ENCODE peak calls at places on chromosome 9, in nine cellular contexts. One of them, this sample, is unnamed. For H3K36me3, the result is how much of the 10 kb centered on the place peaks cover.

GRCh38 chr9:3285365-3286161 is 240.2 kb downstream of the RFX3 start:
- DNase-seq in CD8-positive, alpha-beta memory T cell: no peak
- DNase-seq in mucosa of descending colon: no peak
- DNase-seq in IMR-90: peak
- DNase-seq in CD8-positive, alpha-beta T cell: no peak
- DNase-seq in HepG2: no peak
- DNase-seq in naive thymus-derived CD4-positive, alpha-beta T cell: no peak
- DNase-seq in GM06990: no peak
- DNase-seq in MM.1S: no peak
- DNase-seq in this sample: no peak

GRCh38 chr9:113879318-113879717 is 3.2 kb downstream of the ZNF618 start:
- DNase-seq in CD8-positive, alpha-beta T cell: no peak
- DNase-seq in IMR-90: no peak
- DNase-seq in MM.1S: no peak
- DNase-seq in mucosa of descending colon: no peak
- DNase-seq in HepG2: no peak
- DNase-seq in CD8-positive, alpha-beta memory T cell: no peak
- DNase-seq in naive thymus-derived CD4-positive, alpha-beta T cell: no peak
- DNase-seq in GM06990: no peak
- DNase-seq in this sample: no peak

GRCh38 chr9:89036383-89036782 is 45.1 kb downstream of the S1PR3 start:
- DNase-seq in HepG2: no peak
- DNase-seq in IMR-90: peak
- DNase-seq in CD8-positive, alpha-beta memory T cell: no peak
- DNase-seq in MM.1S: no peak
- DNase-seq in CD8-positive, alpha-beta T cell: no peak
- DNase-seq in naive thymus-derived CD4-positive, alpha-beta T cell: no peak
- DNase-seq in mucosa of descending colon: no peak
- DNase-seq in GM06990: no peak
- DNase-seq in this sample: no peak

GRCh38 chr9:70421272-70422180 is 7.1 kb upstream of the KLF9 start:
- DNase-seq in HepG2: no peak
- DNase-seq in mucosa of descending colon: no peak
- DNase-seq in IMR-90: peak
- DNase-seq in naive thymus-derived CD4-positive, alpha-beta T cell: peak
- DNase-seq in CD8-positive, alpha-beta memory T cell: peak
- DNase-seq in GM06990: no peak
- DNase-seq in CD8-positive, alpha-beta T cell: no peak
- DNase-seq in MM.1S: no peak
- DNase-seq in this sample: peak

GRCh38 chr9:117095116-117095515 is 319.7 kb downstream of the ASTN2 start:
- DNase-seq in mucosa of descending colon: no peak
- DNase-seq in MM.1S: no peak
- DNase-seq in IMR-90: peak
- DNase-seq in CD8-positive, alpha-beta memory T cell: no peak
- DNase-seq in CD8-positive, alpha-beta T cell: no peak
- DNase-seq in GM06990: no peak
- DNase-seq in naive thymus-derived CD4-positive, alpha-beta T cell: no peak
- DNase-seq in HepG2: no peak
- DNase-seq in this sample: no peak

GRCh38 chr9:89421595-89421994 is 76.3 kb downstream of the SEMA4D start:
- DNase-seq in GM06990: no peak
- DNase-seq in CD8-positive, alpha-beta memory T cell: no peak
- DNase-seq in MM.1S: no peak
- DNase-seq in naive thymus-derived CD4-positive, alpha-beta T cell: no peak
- DNase-seq in mucosa of descending colon: peak
- DNase-seq in HepG2: no peak
- DNase-seq in CD8-positive, alpha-beta T cell: no peak
- DNase-seq in IMR-90: peak
- DNase-seq in this sample: no peak

GRCh38 chr9:21294325-21294724 is 10.8 kb downstream of the IFNA5 start:
- DNase-seq in GM06990: no peak
- DNase-seq in CD8-positive, alpha-beta T cell: no peak
- DNase-seq in naive thymus-derived CD4-positive, alpha-beta T cell: no peak
- DNase-seq in MM.1S: no peak
- DNase-seq in HepG2: peak
- DNase-seq in CD8-positive, alpha-beta memory T cell: no peak
- DNase-seq in mucosa of descending colon: no peak
- DNase-seq in IMR-90: peak
- DNase-seq in this sample: no peak

GRCh38 chr9:78982849-78983248 is 588.9 kb upstream of the TLE4 start:
- DNase-seq in mucosa of descending colon: no peak
- DNase-seq in GM06990: no peak
- DNase-seq in CD8-positive, alpha-beta memory T cell: no peak
- DNase-seq in HepG2: no peak
- DNase-seq in MM.1S: no peak
- DNase-seq in IMR-90: peak
- DNase-seq in naive thymus-derived CD4-positive, alpha-beta T cell: no peak
- DNase-seq in CD8-positive, alpha-beta T cell: no peak
- DNase-seq in this sample: no peak

GRCh38 chr9:13520069-13520468 is 240.6 kb upstream of the MPDZ start:
- DNase-seq in IMR-90: no peak
- DNase-seq in naive thymus-derived CD4-positive, alpha-beta T cell: no peak
- DNase-seq in GM06990: no peak
- DNase-seq in CD8-positive, alpha-beta memory T cell: no peak
- DNase-seq in HepG2: no peak
- DNase-seq in CD8-positive, alpha-beta T cell: no peak
- DNase-seq in MM.1S: no peak
- DNase-seq in mucosa of descending colon: no peak
- DNase-seq in this sample: no peak

GRCh38 chr9:130275156-130275555 is 9.6 kb downstream of the HMCN2 start:
- DNase-seq in CD8-positive, alpha-beta memory T cell: no peak
- DNase-seq in naive thymus-derived CD4-positive, alpha-beta T cell: no peak
- DNase-seq in mucosa of descending colon: no peak
- DNase-seq in HepG2: no peak
- DNase-seq in GM06990: no peak
- DNase-seq in CD8-positive, alpha-beta T cell: no peak
- DNase-seq in MM.1S: no peak
- DNase-seq in IMR-90: no peak
- DNase-seq in this sample: no peak

GRCh38 chr9:97934321-97935115 is 3.5 kb downstream of the HEMGN start:
- DNase-seq in GM06990: no peak
- DNase-seq in CD8-positive, alpha-beta T cell: no peak
- DNase-seq in IMR-90: no peak
- DNase-seq in CD8-positive, alpha-beta memory T cell: no peak
- DNase-seq in HepG2: no peak
- DNase-seq in naive thymus-derived CD4-positive, alpha-beta T cell: no peak
- DNase-seq in MM.1S: no peak
- DNase-seq in mucosa of descending colon: no peak
- DNase-seq in this sample: peak

GRCh38 chr9:120935383-120935857 is 8.8 kb upstream of the TRAF1 start:
- DNase-seq in MM.1S: peak
- DNase-seq in IMR-90: peak
- DNase-seq in CD8-positive, alpha-beta memory T cell: no peak
- DNase-seq in GM06990: peak
- DNase-seq in HepG2: no peak
- DNase-seq in CD8-positive, alpha-beta T cell: no peak
- DNase-seq in naive thymus-derived CD4-positive, alpha-beta T cell: no peak
- DNase-seq in mucosa of descending colon: peak
- DNase-seq in this sample: no peak

GRCh38 chr9:83596899-83597504 is 25.9 kb upstream of the IDNK start:
- DNase-seq in MM.1S: peak
- DNase-seq in GM06990: peak
- DNase-seq in naive thymus-derived CD4-positive, alpha-beta T cell: no peak
- DNase-seq in IMR-90: no peak
- DNase-seq in HepG2: no peak
- DNase-seq in mucosa of descending colon: no peak
- DNase-seq in CD8-positive, alpha-beta T cell: no peak
- DNase-seq in CD8-positive, alpha-beta memory T cell: no peak
- DNase-seq in this sample: peak

GRCh38 chr9:16645970-16646369 is 224.5 kb downstream of the BNC2 start:
- DNase-seq in IMR-90: no peak
- DNase-seq in HepG2: no peak
- DNase-seq in GM06990: no peak
- DNase-seq in naive thymus-derived CD4-positive, alpha-beta T cell: no peak
- DNase-seq in MM.1S: no peak
- DNase-seq in mucosa of descending colon: no peak
- DNase-seq in CD8-positive, alpha-beta memory T cell: no peak
- DNase-seq in CD8-positive, alpha-beta T cell: no peak
- DNase-seq in this sample: no peak

GRCh38 chr9:4592886-4593285 is 69.2 kb upstream of the PLPP6 start:
- DNase-seq in CD8-positive, alpha-beta memory T cell: no peak
- DNase-seq in GM06990: no peak
- DNase-seq in HepG2: no peak
- DNase-seq in naive thymus-derived CD4-positive, alpha-beta T cell: no peak
- DNase-seq in IMR-90: no peak
- DNase-seq in MM.1S: no peak
- DNase-seq in CD8-positive, alpha-beta T cell: no peak
- DNase-seq in mucosa of descending colon: no peak
- DNase-seq in this sample: no peak

GRCh38 chr9:34446468-34446891 is 11.9 kb downstream of the FAM219A start:
- DNase-seq in CD8-positive, alpha-beta memory T cell: no peak
- DNase-seq in HepG2: no peak
- DNase-seq in naive thymus-derived CD4-positive, alpha-beta T cell: no peak
- DNase-seq in GM06990: no peak
- DNase-seq in mucosa of descending colon: no peak
- DNase-seq in MM.1S: no peak
- DNase-seq in IMR-90: peak
- DNase-seq in CD8-positive, alpha-beta T cell: no peak
- DNase-seq in this sample: no peak

GRCh38 chr9:136566899-136567298 is 21.1 kb upstream of the NOTCH1 start:
- DNase-seq in GM06990: no peak
- DNase-seq in CD8-positive, alpha-beta T cell: no peak
- DNase-seq in HepG2: no peak
- DNase-seq in mucosa of descending colon: no peak
- DNase-seq in IMR-90: no peak
- DNase-seq in CD8-positive, alpha-beta memory T cell: no peak
- DNase-seq in MM.1S: no peak
- DNase-seq in naive thymus-derived CD4-positive, alpha-beta T cell: no peak
- DNase-seq in this sample: no peak

GRCh38 chr9:38119570-38119969 is 50.5 kb upstream of the SHB start:
- DNase-seq in MM.1S: no peak
- DNase-seq in IMR-90: no peak
- DNase-seq in CD8-positive, alpha-beta memory T cell: no peak
- DNase-seq in mucosa of descending colon: no peak
- DNase-seq in CD8-positive, alpha-beta T cell: no peak
- DNase-seq in GM06990: no peak
- DNase-seq in HepG2: no peak
- DNase-seq in naive thymus-derived CD4-positive, alpha-beta T cell: no peak
- DNase-seq in this sample: no peak

GRCh38 chr9:91334053-91334452 is 27.7 kb downstream of the AUH start:
- DNase-seq in mucosa of descending colon: no peak
- DNase-seq in MM.1S: no peak
- DNase-seq in GM06990: no peak
- DNase-seq in CD8-positive, alpha-beta memory T cell: no peak
- DNase-seq in CD8-positive, alpha-beta T cell: no peak
- DNase-seq in HepG2: no peak
- DNase-seq in naive thymus-derived CD4-positive, alpha-beta T cell: no peak
- DNase-seq in IMR-90: peak
- DNase-seq in this sample: no peak

GRCh38 chr9:89815903-89816573 is 211.2 kb downstream of the GADD45G start:
- DNase-seq in IMR-90: no peak
- DNase-seq in naive thymus-derived CD4-positive, alpha-beta T cell: no peak
- DNase-seq in GM06990: peak
- DNase-seq in mucosa of descending colon: no peak
- DNase-seq in CD8-positive, alpha-beta memory T cell: no peak
- DNase-seq in CD8-positive, alpha-beta T cell: no peak
- DNase-seq in HepG2: no peak
- DNase-seq in MM.1S: peak
- DNase-seq in this sample: no peak

GRCh38 chr9:124890179-124890578 is 28.2 kb downstream of the ARPC5L start:
- DNase-seq in GM06990: no peak
- DNase-seq in MM.1S: no peak
- DNase-seq in naive thymus-derived CD4-positive, alpha-beta T cell: no peak
- DNase-seq in mucosa of descending colon: no peak
- DNase-seq in IMR-90: no peak
- DNase-seq in CD8-positive, alpha-beta memory T cell: no peak
- DNase-seq in CD8-positive, alpha-beta T cell: no peak
- DNase-seq in HepG2: no peak
- DNase-seq in this sample: no peak
- H3K36me3 ChIP-seq in GM06990: under half
- H3K36me3 ChIP-seq in MM.1S: under half
- H3K36me3 ChIP-seq in naive thymus-derived CD4-positive, alpha-beta T cell: half or more
- H3K36me3 ChIP-seq in mucosa of descending colon: under half
- H3K36me3 ChIP-seq in IMR-90: half or more
- H3K36me3 ChIP-seq in CD8-positive, alpha-beta memory T cell: under half
- H3K36me3 ChIP-seq in CD8-positive, alpha-beta T cell: under half
- H3K36me3 ChIP-seq in HepG2: under half
- H3K36me3 ChIP-seq in this sample: under half

GRCh38 chr9:93949694-93950449 is 5.3 kb downstream of the BARX1 start:
- DNase-seq in CD8-positive, alpha-beta memory T cell: no peak
- DNase-seq in MM.1S: no peak
- DNase-seq in IMR-90: no peak
- DNase-seq in mucosa of descending colon: no peak
- DNase-seq in naive thymus-derived CD4-positive, alpha-beta T cell: no peak
- DNase-seq in HepG2: no peak
- DNase-seq in GM06990: no peak
- DNase-seq in CD8-positive, alpha-beta T cell: no peak
- DNase-seq in this sample: peak
- H3K4me3 ChIP-seq in CD8-positive, alpha-beta memory T cell: no peak
- H3K4me3 ChIP-seq in MM.1S: no peak
- H3K4me3 ChIP-seq in IMR-90: no peak
- H3K4me3 ChIP-seq in mucosa of descending colon: no peak
- H3K4me3 ChIP-seq in naive thymus-derived CD4-positive, alpha-beta T cell: no peak
- H3K4me3 ChIP-seq in HepG2: no peak
- H3K4me3 ChIP-seq in GM06990: no peak
- H3K4me3 ChIP-seq in CD8-positive, alpha-beta T cell: no peak
- H3K4me3 ChIP-seq in this sample: peak

GRCh38 chr9:134429007-134429406 is 102.8 kb downstream of the RXRA start:
- DNase-seq in GM06990: no peak
- DNase-seq in IMR-90: no peak
- DNase-seq in CD8-positive, alpha-beta T cell: no peak
- DNase-seq in MM.1S: no peak
- DNase-seq in naive thymus-derived CD4-positive, alpha-beta T cell: no peak
- DNase-seq in HepG2: no peak
- DNase-seq in CD8-positive, alpha-beta memory T cell: no peak
- DNase-seq in mucosa of descending colon: no peak
- DNase-seq in this sample: no peak
- H3K36me3 ChIP-seq in GM06990: under half
- H3K36me3 ChIP-seq in IMR-90: under half
- H3K36me3 ChIP-seq in CD8-positive, alpha-beta T cell: under half
- H3K36me3 ChIP-seq in MM.1S: under half
- H3K36me3 ChIP-seq in naive thymus-derived CD4-positive, alpha-beta T cell: under half
- H3K36me3 ChIP-seq in HepG2: under half
- H3K36me3 ChIP-seq in CD8-positive, alpha-beta memory T cell: under half
- H3K36me3 ChIP-seq in mucosa of descending colon: under half
- H3K36me3 ChIP-seq in this sample: under half

DNA sequence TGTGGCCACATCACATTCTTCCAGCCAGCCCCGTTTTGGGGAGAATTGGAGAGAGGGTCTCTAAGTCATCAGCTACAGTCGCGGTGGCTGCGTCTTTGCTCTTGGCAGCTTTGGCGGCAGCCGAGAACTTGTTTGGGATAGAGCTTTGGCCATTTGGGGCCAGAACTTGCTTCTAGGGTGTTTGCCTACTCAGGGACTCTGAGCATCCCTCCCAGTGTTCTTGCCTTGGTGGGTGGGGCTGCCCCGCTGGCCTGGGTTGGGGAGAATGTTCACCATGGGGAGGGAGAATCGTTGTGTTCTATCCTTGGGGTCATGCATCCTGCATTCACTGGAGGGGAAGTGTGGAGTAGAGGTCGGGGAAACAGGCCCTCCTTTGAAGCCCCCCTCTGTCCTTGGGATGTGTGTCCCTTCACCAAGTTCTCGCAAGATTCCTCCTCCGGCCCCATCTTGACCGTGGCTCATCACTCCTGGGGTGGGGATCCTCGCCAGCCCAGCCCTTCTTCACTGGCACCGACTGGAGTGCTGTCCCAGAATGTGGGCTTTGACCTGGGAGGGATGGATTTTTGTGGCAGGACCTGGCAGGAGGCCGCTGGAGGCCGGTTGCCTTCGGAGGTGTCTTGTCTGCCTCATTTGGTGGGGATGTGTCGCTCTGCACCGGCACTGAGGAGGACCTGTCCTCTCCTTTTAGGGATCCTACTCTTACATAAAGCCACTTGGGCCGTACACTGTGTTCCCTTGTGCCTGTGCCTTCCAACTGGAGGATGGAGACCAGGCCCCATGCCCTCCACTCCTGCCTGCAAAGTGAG is 3.5 kb downstream of the PHF2 start:
- DNase-seq in mucosa of descending colon: peak
- DNase-seq in GM06990: no peak
- DNase-seq in IMR-90: no peak
- DNase-seq in HepG2: no peak
- DNase-seq in CD8-positive, alpha-beta T cell: no peak
- DNase-seq in CD8-positive, alpha-beta memory T cell: no peak
- DNase-seq in MM.1S: no peak
- DNase-seq in naive thymus-derived CD4-positive, alpha-beta T cell: no peak
- DNase-seq in this sample: no peak
- H3K4me3 ChIP-seq in mucosa of descending colon: no peak
- H3K4me3 ChIP-seq in GM06990: no peak
- H3K4me3 ChIP-seq in IMR-90: no peak
- H3K4me3 ChIP-seq in HepG2: no peak
- H3K4me3 ChIP-seq in CD8-positive, alpha-beta T cell: no peak
- H3K4me3 ChIP-seq in CD8-positive, alpha-beta memory T cell: no peak
- H3K4me3 ChIP-seq in MM.1S: no peak
- H3K4me3 ChIP-seq in naive thymus-derived CD4-positive, alpha-beta T cell: no peak
- H3K4me3 ChIP-seq in this sample: no peak

This sample was measured in H7.